ENCODE peak calls at places on chromosomes 3 and 15, in five cellular contexts. C is ovary, G is A549, P is stomach, O is HepG2. F is an unnamed sample.
A peak's percentile ranks its signal among the peaks of the same experiment; 100 is the strongest.

GRCh38 chr15:27398631-27399030 is 427.6 kb downstream of the GABRG3 start:
- DNase-seq in C (no peak), P (no peak), O (peak; percentile 1), G (no peak), F (no peak)

GRCh38 chr3:13013994-13014754 is 59.1 kb downstream of the IQSEC1 start:
- DNase-seq in P (no peak), O (no peak), G (no peak), C (no peak), F (peak; percentile 59)

GRCh38 chr3:55884066-55884465 is 397.0 kb upstream of the WNT5A start:
- DNase-seq in P (no peak), G (no peak), C (no peak), O (no peak), F (no peak)

GRCh38 chr3:15815696-15816095 is 17.9 kb upstream of the ANKRD28 start:
- DNase-seq in P (no peak), C (no peak), G (peak; percentile 21), O (peak; percentile 30), F (no peak)

GRCh38 chr3:30631237-30631961 is 25.0 kb downstream of the TGFBR2 start:
- DNase-seq in G (no peak), O (peak; percentile 66), P (no peak), C (no peak), F (no peak)

GRCh38 chr3:149085828-149086231 is 503 bp downstream of the HLTF start:
- DNase-seq in O (peak; percentile 4), P (no peak), C (no peak), G (peak; percentile 35), F (peak; percentile 68)

GRCh38 chr3:54506603-54507002 is 384.3 kb downstream of the CACNA2D3 start:
- DNase-seq in C (no peak), O (no peak), G (no peak), P (no peak), F (no peak)

GRCh38 chr15:92898988-92899909 is 875 bp upstream of the CHD2 start:
- DNase-seq in O (no peak), C (no peak), P (no peak), G (no peak), F (no peak)

GRCh38 chr15:58269455-58270414 is 131.6 kb downstream of the AQP9 start:
- DNase-seq in G (peak; percentile 53), P (no peak), O (peak; percentile 71), C (no peak), F (no peak)

GRCh38 chr3:60579734-60580133 is 671.5 kb downstream of the FHIT start:
- DNase-seq in C (no peak), O (no peak), P (no peak), G (no peak), F (no peak)

GRCh38 chr3:134291300-134292254 is 40.9 kb upstream of the RYK start:
- DNase-seq in O (no peak), C (peak; percentile 93), G (no peak), P (no peak), F (peak; percentile 97)

GRCh38 chr3:141487419-141488345 is 855 bp downstream of the RASA2 start:
- DNase-seq in C (peak; percentile 80), O (peak; percentile 70), G (peak; percentile 54), P (peak; percentile 87), F (peak; percentile 85)

GRCh38 chr15:86236721-86237121 is 157.1 kb downstream of the AGBL1 start:
- DNase-seq in P (no peak), C (no peak), O (no peak), G (no peak), F (no peak)

GRCh38 chr15:60760646-60761504 is 281.9 kb upstream of the ICE2 start:
- DNase-seq in G (no peak), P (no peak), O (no peak), C (no peak), F (no peak)

GRCh38 chr15:65611888-65612615 is 1.1 kb upstream of the INTS14 start:
- DNase-seq in O (peak; percentile 47), C (no peak), P (no peak), G (no peak), F (no peak)

GRCh38 chr3:24968076-24968475 is 460.0 kb upstream of the RARB start:
- DNase-seq in O (no peak), P (no peak), G (no peak), C (no peak), F (no peak)

GRCh38 chr3:184005981-184006507 is 11.6 kb downstream of the ABCC5 start:
- DNase-seq in G (no peak), O (no peak), P (peak; percentile 90), C (peak; percentile 51), F (peak; percentile 68)

GRCh38 chr3:124791639-124792111 is 61.4 kb downstream of the UMPS start:
- DNase-seq in G (no peak), C (no peak), P (no peak), O (no peak), F (peak; percentile 79)

GRCh38 chr3:138942271-138942670 is 4.7 kb downstream of the FOXL2 start:
- DNase-seq in G (no peak), O (no peak), C (no peak), P (no peak), F (no peak)

GRCh38 chr3:138938877-138939562 is 7.9 kb downstream of the FOXL2 start:
- DNase-seq in O (no peak), P (no peak), G (no peak), C (peak; percentile 61), F (peak; percentile 33)

GRCh38 chr3:138941259-138941885 is 5.6 kb downstream of the FOXL2 start:
- DNase-seq in P (no peak), G (peak; percentile 57), C (peak; percentile 89), O (peak; percentile 44), F (no peak)

GRCh38 chr3:138939563-138940241 is 7.2 kb downstream of the FOXL2 start:
- DNase-seq in P (no peak), G (no peak), O (no peak), C (peak; percentile 75), F (peak; percentile 38)

DNA sequence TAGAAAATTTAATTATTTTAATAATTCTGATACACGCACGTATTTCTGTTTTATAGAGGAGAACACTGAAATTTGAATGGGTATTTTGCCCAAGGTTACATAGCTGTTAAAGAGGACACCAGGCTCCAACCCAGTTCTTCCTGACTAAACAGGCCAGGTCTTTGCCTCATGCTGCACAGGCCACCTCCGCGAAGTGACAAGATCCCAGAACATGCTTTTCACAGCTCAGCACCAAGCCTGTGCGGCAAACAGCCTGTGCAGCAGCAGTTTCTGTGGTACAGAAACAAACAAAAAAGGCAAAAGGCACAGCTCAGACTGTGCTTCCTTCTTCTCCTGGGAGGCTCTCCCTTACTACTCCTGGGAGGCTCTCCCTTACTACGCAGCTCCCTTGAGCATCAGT is 6.5 kb downstream of the FOXL2 start:
- DNase-seq in C (no peak), G (no peak), O (no peak), P (no peak), F (peak; percentile 15)
- H3K4me1 ChIP-seq in C (peaks cover 18% of the 10 kb centered on the region), G (no peaks in the 10 kb centered on the region), O (peaks cover 36% of the 10 kb centered on the region), P (peaks cover 65% of the 10 kb centered on the region), F (peaks cover 56% of the 10 kb centered on the region)

DNA sequence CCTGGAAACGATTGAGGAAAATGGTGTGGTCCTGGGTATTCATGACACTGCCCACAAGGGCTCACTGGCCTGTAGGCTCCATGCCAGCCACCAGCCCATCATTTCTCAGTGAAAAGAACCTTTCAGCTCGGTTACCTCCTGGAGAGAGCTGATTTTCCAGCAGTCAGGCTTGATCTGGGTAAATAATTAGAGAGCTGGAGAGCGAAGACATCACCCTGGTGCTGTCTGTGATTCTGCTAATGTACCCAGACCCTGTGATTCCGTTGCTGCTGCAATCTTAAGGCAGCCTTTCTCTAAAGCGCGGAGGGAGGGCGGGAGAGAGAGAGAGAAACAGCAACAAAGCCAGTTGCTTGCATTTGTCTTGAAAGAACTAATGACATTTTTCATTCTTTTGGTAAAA is 221.9 kb upstream of the TOPAZ1 start:
- DNase-seq in G (no peak), P (no peak), C (no peak), O (no peak), F (no peak)
- TF ChIP-seq EP300 in G (no peak), P (no peak), C (no peak), O (no peak), F (no peak)

DNA sequence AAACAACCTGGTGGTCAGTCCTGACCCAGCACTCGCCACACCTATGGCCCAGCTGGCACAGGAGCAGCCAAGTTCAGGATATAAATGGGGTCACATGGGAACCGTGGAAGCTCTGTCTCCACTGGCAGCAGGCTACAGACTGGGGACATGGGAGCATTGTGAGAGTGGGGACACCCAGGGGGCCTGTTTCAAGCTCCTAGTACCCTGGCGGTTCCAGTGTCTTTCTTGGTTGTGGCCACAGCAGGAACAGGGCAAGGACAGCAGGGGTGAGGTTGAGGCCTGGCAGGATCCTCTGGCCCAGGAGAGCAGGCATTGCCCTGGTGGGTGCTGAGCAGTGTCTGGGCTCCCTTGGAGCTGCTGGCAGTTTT is 1.9 kb downstream of the CSK start:
- DNase-seq in G (no peak), C (no peak), O (no peak), P (no peak), F (peak; percentile 64)
- H3K4me1 ChIP-seq in G (peaks cover 22% of the 10 kb centered on the region), C (peaks cover 16% of the 10 kb centered on the region), O (peaks cover 69% of the 10 kb centered on the region), P (peaks cover 92% of the 10 kb centered on the region), F (no peaks in the 10 kb centered on the region)

GRCh38 chr15:84143753-84144314 is 91.7 kb upstream of the GOLGA6L4 start:
- DNase-seq in C (no peak), O (no peak), G (no peak), P (no peak), F (no peak)
- TF ChIP-seq EP300 in C (no peak), O (no peak), G (no peak), P (no peak), F (no peak)

DNA sequence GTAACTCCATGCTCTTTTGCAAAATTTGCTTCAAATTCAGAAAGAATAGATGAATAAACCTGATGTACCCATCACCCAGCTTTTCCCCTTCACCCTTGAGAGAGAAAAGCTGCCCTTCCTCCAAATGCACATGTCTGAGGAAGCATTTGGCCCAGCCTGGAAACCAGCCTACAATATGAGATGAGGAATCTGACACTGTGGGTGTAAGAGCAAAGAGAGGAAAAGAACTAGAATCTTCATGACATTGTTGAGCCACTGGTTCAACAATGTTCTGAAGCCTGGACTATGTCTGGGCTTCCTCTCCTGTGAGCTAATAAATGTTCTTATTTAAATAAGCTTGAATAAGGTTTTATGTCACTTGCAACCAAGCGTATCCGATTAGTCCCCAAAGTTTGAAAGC is 18.7 kb upstream of the DCBLD2 start:
- DNase-seq in P (no peak), O (no peak), G (no peak), C (no peak), F (no peak)
- H3K4me1 ChIP-seq in P (no peaks in the 10 kb centered on the region), O (peaks cover 12% of the 10 kb centered on the region), G (peaks cover 92% of the 10 kb centered on the region), C (peaks cover 3% of the 10 kb centered on the region), F (peaks cover 15% of the 10 kb centered on the region)

DNA sequence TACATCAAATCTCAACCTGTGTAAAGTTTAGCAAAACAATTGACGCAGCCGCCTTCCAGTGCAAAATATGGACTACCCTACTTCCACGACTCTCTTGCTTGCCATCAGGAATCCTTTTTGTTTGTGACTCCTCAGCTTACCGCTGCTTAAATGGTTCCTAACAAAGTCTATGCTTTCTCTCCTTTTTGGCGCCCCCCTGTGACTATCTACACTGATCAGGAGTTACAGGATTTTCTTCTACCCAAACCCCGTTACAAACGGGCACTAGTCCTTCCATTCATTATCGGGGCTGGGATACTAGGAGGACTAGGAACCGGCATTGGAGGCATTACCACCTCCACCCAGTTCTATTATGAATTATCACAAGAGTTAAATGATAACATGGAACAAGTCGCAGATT is 184.0 kb downstream of the IGSF11 start:
- DNase-seq in P (no peak), G (no peak), C (no peak), O (no peak), F (no peak)
- TF ChIP-seq EP300 in P (no peak), G (no peak), C (no peak), O (no peak), F (no peak)

DNA sequence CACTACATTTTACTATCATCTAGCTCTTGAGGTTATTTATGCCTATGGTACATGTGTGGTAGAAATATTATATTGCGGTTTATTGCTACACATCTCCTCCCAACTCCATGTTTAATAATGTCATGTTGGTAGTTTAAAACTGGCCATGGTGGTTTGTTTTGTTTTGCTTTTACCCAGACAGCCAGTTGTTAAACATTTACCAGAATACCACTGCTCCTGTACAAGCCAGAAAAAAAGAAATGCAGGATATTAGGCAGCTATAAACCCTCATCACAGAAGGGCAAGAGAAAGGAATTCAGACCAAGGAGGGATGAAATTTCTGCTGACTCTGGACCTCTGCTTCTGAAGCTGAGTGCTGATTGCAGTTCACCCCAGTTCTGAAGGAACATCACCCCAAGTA is 451.8 kb upstream of the IL12A start:
- DNase-seq in G (no peak), C (no peak), P (no peak), O (no peak), F (no peak)
- H3K4me1 ChIP-seq in G (no peaks in the 10 kb centered on the region), C (no peaks in the 10 kb centered on the region), P (no peaks in the 10 kb centered on the region), O (no peaks in the 10 kb centered on the region), F (no peaks in the 10 kb centered on the region)

F was measured in sigmoid colon.